ENCODE peak calls at places on chromosomes 16 and 17, in four cellular contexts. One of them, this sample, is unnamed.

GRCh38 chr16:23182675-23183485 is at the start of gene SCNN1G:
- DNase-seq in GM12878: no peak
- DNase-seq in HL-60: no peak
- DNase-seq in K562: no peak
- DNase-seq in this sample: peak

GRCh38 chr17:36132421-36132831 is 28.8 kb downstream of the CCL4 start:
- DNase-seq in GM12878: peak
- DNase-seq in K562: no peak
- DNase-seq in HL-60: no peak
- DNase-seq in this sample: no peak

GRCh38 chr17:61508912-61509311 is 56.7 kb downstream of the TBX4 start:
- DNase-seq in GM12878: no peak
- DNase-seq in HL-60: no peak
- DNase-seq in K562: no peak
- DNase-seq in this sample: no peak

GRCh38 chr17:47204722-47205418 is 4.3 kb upstream of the MYL4 start:
- DNase-seq in K562: no peak
- DNase-seq in HL-60: no peak
- DNase-seq in GM12878: peak
- DNase-seq in this sample: no peak

GRCh38 chr17:65388911-65389310 is 172.5 kb downstream of the AXIN2 start:
- DNase-seq in K562: no peak
- DNase-seq in GM12878: no peak
- DNase-seq in HL-60: no peak
- DNase-seq in this sample: no peak

GRCh38 chr16:30183236-30183960 is at the start of gene CORO1A:
- DNase-seq in K562: peak
- DNase-seq in HL-60: peak
- DNase-seq in GM12878: peak
- DNase-seq in this sample: peak

GRCh38 chr16:735982-736453 is 4.8 kb downstream of the CIAO3 start:
- DNase-seq in HL-60: no peak
- DNase-seq in K562: no peak
- DNase-seq in GM12878: no peak
- DNase-seq in this sample: no peak

GRCh38 chr17:7408341-7408740 is 696 bp downstream of the NLGN2 start:
- DNase-seq in HL-60: no peak
- DNase-seq in K562: no peak
- DNase-seq in GM12878: no peak
- DNase-seq in this sample: no peak

GRCh38 chr16:84266451-84266850 is 26.6 kb upstream of the KCNG4 start:
- DNase-seq in K562: peak
- DNase-seq in GM12878: peak
- DNase-seq in HL-60: peak
- DNase-seq in this sample: peak

GRCh38 chr17:6387858-6388257 is 47.1 kb downstream of the AIPL1 start:
- DNase-seq in K562: no peak
- DNase-seq in HL-60: no peak
- DNase-seq in GM12878: no peak
- DNase-seq in this sample: no peak

GRCh38 chr16:83458612-83459011 is 349.2 kb upstream of the HSBP1 start:
- DNase-seq in GM12878: peak
- DNase-seq in HL-60: no peak
- DNase-seq in K562: no peak
- DNase-seq in this sample: no peak

GRCh38 chr16:75130150-75130771 is 13.7 kb upstream of the LDHD start:
- DNase-seq in K562: no peak
- DNase-seq in HL-60: no peak
- DNase-seq in GM12878: no peak
- DNase-seq in this sample: no peak

GRCh38 chr16:70700101-70701020 is 14.5 kb upstream of the MTSS2 start:
- DNase-seq in K562: no peak
- DNase-seq in HL-60: peak
- DNase-seq in GM12878: no peak
- DNase-seq in this sample: no peak

GRCh38 chr16:84643180-84643583 is 5.1 kb upstream of the KLHL36 start:
- DNase-seq in K562: no peak
- DNase-seq in HL-60: peak
- DNase-seq in GM12878: no peak
- DNase-seq in this sample: no peak

GRCh38 chr17:4709794-4710692 is at the start of gene ARRB2:
- DNase-seq in GM12878: peak
- DNase-seq in HL-60: peak
- DNase-seq in K562: peak
- DNase-seq in this sample: peak

GRCh38 chr17:72126575-72127486 is 6.0 kb downstream of the SOX9 start:
- DNase-seq in HL-60: no peak
- DNase-seq in K562: no peak
- DNase-seq in GM12878: no peak
- DNase-seq in this sample: no peak

GRCh38 chr17:35001549-35001948 is 21.2 kb downstream of the LIG3 start:
- DNase-seq in GM12878: no peak
- DNase-seq in HL-60: no peak
- DNase-seq in K562: no peak
- DNase-seq in this sample: no peak

GRCh38 chr17:30219833-30220232 is 15.7 kb downstream of the SLC6A4 start:
- DNase-seq in HL-60: no peak
- DNase-seq in GM12878: no peak
- DNase-seq in K562: peak
- DNase-seq in this sample: no peak

GRCh38 chr17:30218689-30219266 is 16.7 kb downstream of the SLC6A4 start:
- DNase-seq in K562: no peak
- DNase-seq in HL-60: no peak
- DNase-seq in GM12878: no peak
- DNase-seq in this sample: no peak

GRCh38 chr17:30221346-30221745 is 14.2 kb downstream of the SLC6A4 start:
- DNase-seq in GM12878: no peak
- DNase-seq in HL-60: no peak
- DNase-seq in K562: no peak
- DNase-seq in this sample: no peak

GRCh38 chr17:30219315-30219714 is 16.2 kb downstream of the SLC6A4 start:
- DNase-seq in GM12878: no peak
- DNase-seq in K562: no peak
- DNase-seq in HL-60: no peak
- DNase-seq in this sample: no peak

DNA sequence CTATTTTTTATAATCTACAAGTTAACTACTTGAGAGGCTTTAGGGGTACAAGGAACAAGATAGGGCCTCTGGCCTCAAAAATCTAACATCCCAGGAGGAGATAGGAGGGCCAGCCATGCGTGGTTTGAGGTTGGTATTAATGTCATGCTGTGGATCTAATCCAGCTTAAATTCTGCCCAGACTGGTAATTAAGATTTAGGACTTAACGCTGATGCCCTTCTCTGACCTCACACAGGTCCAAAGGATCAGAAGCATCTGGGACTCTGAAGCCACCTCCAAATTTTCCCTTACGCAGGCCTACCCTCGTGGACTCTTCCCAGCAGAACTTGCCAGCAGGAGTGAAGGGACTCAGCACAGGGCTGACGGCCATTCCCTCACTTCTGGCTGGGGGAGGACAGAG is 15.1 kb downstream of the SLC6A4 start:
- DNase-seq in GM12878: no peak
- DNase-seq in HL-60: no peak
- DNase-seq in K562: no peak
- DNase-seq in this sample: no peak
- TF ChIP-seq SPI1 in GM12878: no peak
- TF ChIP-seq SPI1 in HL-60: no peak
- TF ChIP-seq SPI1 in K562: no peak
- TF ChIP-seq SPI1 in this sample: no peak

GRCh38 chr17:32276217-32276616 is 10.6 kb downstream of the RHBDL3 start:
- DNase-seq in GM12878: no peak
- DNase-seq in HL-60: peak
- DNase-seq in K562: no peak
- DNase-seq in this sample: no peak
- TF ChIP-seq SPI1 in GM12878: peak
- TF ChIP-seq SPI1 in HL-60: peak
- TF ChIP-seq SPI1 in K562: peak
- TF ChIP-seq SPI1 in this sample: peak

GRCh38 chr16:48011888-48012658 is 143.7 kb downstream of the ABCC12 start:
- DNase-seq in K562: no peak
- DNase-seq in HL-60: no peak
- DNase-seq in GM12878: no peak
- DNase-seq in this sample: no peak
- TF ChIP-seq SPI1 in K562: no peak
- TF ChIP-seq SPI1 in HL-60: no peak
- TF ChIP-seq SPI1 in GM12878: peak
- TF ChIP-seq SPI1 in this sample: peak

DNA sequence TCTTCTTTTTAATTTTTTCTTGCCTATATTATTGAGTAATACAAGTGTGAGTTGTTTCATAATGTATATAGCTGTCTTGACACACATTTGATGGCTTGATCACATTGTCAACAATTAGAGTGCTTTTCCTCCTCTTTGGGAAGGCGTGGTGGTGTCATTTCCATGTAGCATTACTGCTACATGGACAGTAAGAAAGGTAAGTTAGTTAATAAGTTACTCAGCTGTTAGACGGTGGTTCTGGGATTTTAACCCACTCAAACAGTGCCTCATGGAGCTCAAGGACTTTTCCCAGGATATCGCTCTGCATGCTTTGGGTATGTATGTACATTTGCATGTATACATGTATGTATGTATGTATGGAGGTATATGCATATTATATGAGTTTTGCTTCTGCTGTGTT is 94.6 kb downstream of the HAPSTR1 start:
- DNase-seq in HL-60: no peak
- DNase-seq in GM12878: no peak
- DNase-seq in K562: no peak
- DNase-seq in this sample: no peak
- TF ChIP-seq SPI1 in HL-60: no peak
- TF ChIP-seq SPI1 in GM12878: no peak
- TF ChIP-seq SPI1 in K562: no peak
- TF ChIP-seq SPI1 in this sample: no peak

GRCh38 chr17:80477647-80478478 is 1.5 kb upstream of the NPTX1 start:
- DNase-seq in K562: peak
- DNase-seq in HL-60: peak
- DNase-seq in GM12878: no peak
- DNase-seq in this sample: no peak
- TF ChIP-seq SPI1 in K562: no peak
- TF ChIP-seq SPI1 in HL-60: no peak
- TF ChIP-seq SPI1 in GM12878: no peak
- TF ChIP-seq SPI1 in this sample: no peak

DNA sequence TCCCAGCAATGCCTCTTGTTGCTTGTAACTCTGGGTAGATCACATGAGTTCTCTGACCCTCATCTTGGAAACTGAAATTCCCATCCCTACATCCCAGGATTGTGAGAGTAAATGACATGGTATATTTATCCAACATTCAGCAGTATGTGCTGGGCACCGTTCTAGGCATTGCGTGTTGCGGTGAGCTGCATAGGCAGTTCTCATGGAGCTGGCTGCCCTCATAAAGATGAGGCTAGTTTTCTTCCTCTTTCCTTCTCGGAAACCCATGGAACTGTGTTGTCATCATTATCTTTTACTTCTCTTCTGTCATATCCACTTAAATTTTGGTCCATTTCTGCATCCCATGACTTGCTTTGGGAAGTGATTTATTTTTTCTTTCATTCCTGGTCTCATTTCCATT is 17.1 kb downstream of the CMIP start:
- DNase-seq in K562: no peak
- DNase-seq in GM12878: no peak
- DNase-seq in HL-60: no peak
- DNase-seq in this sample: no peak
- TF ChIP-seq SPI1 in K562: no peak
- TF ChIP-seq SPI1 in GM12878: no peak
- TF ChIP-seq SPI1 in HL-60: no peak
- TF ChIP-seq SPI1 in this sample: no peak

DNA sequence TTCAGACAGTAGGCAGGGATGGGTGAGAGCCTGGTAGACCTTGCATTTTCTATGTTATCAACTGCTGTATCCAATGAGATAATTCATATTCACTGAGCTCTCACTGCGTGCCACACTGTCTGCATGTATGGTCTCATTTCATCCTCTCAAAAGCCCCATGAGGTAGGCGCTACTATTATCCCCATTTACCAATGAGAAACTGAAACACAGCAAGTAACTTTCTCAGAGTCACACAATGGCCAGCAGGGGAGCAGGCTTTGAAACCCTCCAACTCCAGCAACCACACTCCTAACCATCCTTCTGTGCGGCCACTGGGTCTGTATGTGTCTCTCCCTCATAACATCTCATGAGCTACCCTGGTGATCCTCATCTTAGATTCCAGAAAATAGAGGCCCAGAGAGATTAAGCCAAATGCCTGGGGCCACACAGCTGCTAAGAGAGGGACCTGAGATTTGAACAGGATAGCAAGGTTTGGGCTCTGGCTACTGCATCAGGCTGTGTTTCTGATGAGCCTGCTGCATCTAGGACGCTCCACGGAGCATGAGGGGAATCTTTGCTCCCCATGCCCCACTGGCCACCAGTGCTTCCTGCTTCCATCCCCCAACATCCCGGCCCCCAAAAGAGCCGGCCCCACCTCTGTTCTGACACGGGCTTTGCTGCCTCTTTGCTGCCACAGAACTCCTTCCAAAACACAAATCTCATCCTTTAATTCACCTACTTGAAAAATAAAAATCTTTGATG is 3.2 kb downstream of the CCR7 start:
- DNase-seq in K562: no peak
- DNase-seq in GM12878: peak
- DNase-seq in HL-60: no peak
- DNase-seq in this sample: no peak
- TF ChIP-seq SPI1 in K562: no peak
- TF ChIP-seq SPI1 in GM12878: no peak
- TF ChIP-seq SPI1 in HL-60: no peak
- TF ChIP-seq SPI1 in this sample: no peak

GRCh38 chr16:50440531-50440930 is 71.7 kb upstream of the BRD7 start:
- DNase-seq in GM12878: no peak
- DNase-seq in K562: no peak
- DNase-seq in HL-60: no peak
- DNase-seq in this sample: no peak

GRCh38 chr16:50440991-50441390 is 72.2 kb upstream of the BRD7 start:
- DNase-seq in HL-60: no peak
- DNase-seq in GM12878: no peak
- DNase-seq in K562: no peak
- DNase-seq in this sample: no peak

GRCh38 chr16:50436271-50436670 is 67.5 kb upstream of the BRD7 start:
- DNase-seq in GM12878: no peak
- DNase-seq in HL-60: no peak
- DNase-seq in K562: no peak
- DNase-seq in this sample: no peak

GRCh38 chr16:50434872-50435478 is 66.2 kb upstream of the BRD7 start:
- DNase-seq in K562: no peak
- DNase-seq in HL-60: no peak
- DNase-seq in GM12878: no peak
- DNase-seq in this sample: no peak

GRCh38 chr16:50438041-50438437 is 69.3 kb upstream of the BRD7 start:
- DNase-seq in GM12878: no peak
- DNase-seq in K562: no peak
- DNase-seq in HL-60: no peak
- DNase-seq in this sample: no peak
- TF ChIP-seq SPI1 in GM12878: no peak
- TF ChIP-seq SPI1 in K562: no peak
- TF ChIP-seq SPI1 in HL-60: no peak
- TF ChIP-seq SPI1 in this sample: no peak

GRCh38 chr16:56269276-56269675 is 78.0 kb downstream of the GNAO1 start:
- DNase-seq in HL-60: no peak
- DNase-seq in K562: no peak
- DNase-seq in GM12878: no peak
- DNase-seq in this sample: no peak
- TF ChIP-seq SPI1 in HL-60: no peak
- TF ChIP-seq SPI1 in K562: no peak
- TF ChIP-seq SPI1 in GM12878: no peak
- TF ChIP-seq SPI1 in this sample: no peak

This sample was measured in GM12891.